ENCODE peak calls at places on chromosomes 6 and 20, in ten cellular contexts. X, Y, C, M, H, P, W, L, A and T are unnamed samples.
A peak's percentile ranks its signal among the peaks of the same experiment; 100 is the strongest.

GRCh38 chr20:48805286-48805685 is 22.5 kb downstream of the PREX1 start:
- DNase-seq in A (no peak), X (no peak), W (no peak), M (no peak), Y (no peak), H (no peak), L (no peak), P (no peak), C (no peak), T (no peak)

GRCh38 chr6:149190228-149190831 is 127.2 kb upstream of the TAB2 start:
- DNase-seq in W (peak; percentile 40), P (peak; percentile 21), M (peak; percentile 52), C (no peak), A (peak; percentile 22), L (peak; percentile 36), X (no peak), H (no peak), Y (no peak), T (peak; percentile 64)

GRCh38 chr20:37189617-37190016 is 10.3 kb upstream of the MROH8 start:
- DNase-seq in L (no peak), P (no peak), A (no peak), W (no peak), Y (no peak), C (no peak), X (no peak), H (no peak), M (no peak), T (no peak)

GRCh38 chr6:29553268-29554057 is 6.1 kb downstream of the UBD start:
- DNase-seq in X (no peak), H (peak; percentile 91), Y (no peak), C (peak; percentile 27), M (peak; percentile 16), W (no peak), P (no peak), L (no peak), A (no peak), T (peak; percentile 29)

GRCh38 chr6:129499871-129500219 is 210.1 kb downstream of the ARHGAP18 start:
- DNase-seq in X (no peak), L (no peak), A (no peak), Y (no peak), P (no peak), M (no peak), W (no peak), C (no peak), H (no peak), T (no peak)

GRCh38 chr6:90251295-90251992 is 45.2 kb downstream of the BACH2 start:
- DNase-seq in L (no peak), W (no peak), Y (no peak), M (no peak), A (no peak), P (no peak), X (no peak), H (no peak), C (no peak), T (no peak)

GRCh38 chr6:101640131-101640530 is 246.6 kb downstream of the GRIK2 start:
- DNase-seq in W (no peak), X (no peak), H (no peak), Y (no peak), C (no peak), M (no peak), L (no peak), A (no peak), P (no peak), T (no peak)

GRCh38 chr6:22041797-22042489 is 254.9 kb downstream of the PRL start:
- DNase-seq in W (peak; percentile 19), M (peak; percentile 71), P (no peak), C (no peak), Y (peak; percentile 15), A (no peak), X (no peak), H (peak; percentile 46), L (no peak), T (no peak)

GRCh38 chr6:128168244-128168643 is 267.4 kb upstream of the THEMIS start:
- DNase-seq in W (no peak), M (no peak), X (no peak), A (no peak), P (no peak), L (no peak), H (no peak), C (no peak), Y (no peak), T (no peak)

GRCh38 chr20:57229490-57229889 is 37.0 kb downstream of the BMP7 start:
- DNase-seq in W (no peak), P (no peak), Y (no peak), A (no peak), X (no peak), L (no peak), H (no peak), C (no peak), M (no peak), T (no peak)

GRCh38 chr6:15246217-15247211 is 645 bp downstream of the JARID2 start:
- DNase-seq in P (peak; percentile 14), A (peak; percentile 14), X (no peak), Y (no peak), M (peak; percentile 44), H (no peak), L (no peak), C (no peak), W (no peak), T (no peak)

GRCh38 chr6:47133230-47134000 is 91.3 kb upstream of the ADGRF1 start:
- DNase-seq in A (no peak), H (no peak), X (no peak), C (no peak), L (no peak), P (no peak), Y (no peak), M (no peak), W (no peak), T (no peak)

GRCh38 chr20:588476-588875 is 21.6 kb downstream of the TCF15 start:
- DNase-seq in L (no peak), P (no peak), M (no peak), H (no peak), A (no peak), C (no peak), X (no peak), Y (no peak), W (no peak), T (no peak)

GRCh38 chr20:25580711-25581110 is 4.6 kb downstream of the NINL start:
- DNase-seq in L (no peak), P (no peak), H (peak; percentile 38), A (no peak), M (peak; percentile 31), C (no peak), X (no peak), W (no peak), Y (no peak), T (no peak)

GRCh38 chr6:134123666-134124208 is 71.3 kb upstream of the SLC2A12 start:
- DNase-seq in P (peak; percentile 21), W (peak; percentile 83), H (peak; percentile 72), M (peak; percentile 71), L (peak; percentile 36), C (no peak), Y (peak; percentile 75), A (peak; percentile 14), X (no peak), T (no peak)

GRCh38 chr20:16587066-16587465 is 13.8 kb upstream of the KIF16B start:
- DNase-seq in C (no peak), P (no peak), W (no peak), M (no peak), X (no peak), A (no peak), Y (no peak), L (no peak), H (no peak), T (no peak)

GRCh38 chr20:37687478-37687805 is 6.4 kb upstream of the CTNNBL1 start:
- DNase-seq in Y (no peak), L (no peak), H (peak; percentile 25), A (no peak), M (no peak), P (no peak), X (no peak), W (no peak), C (no peak), T (no peak)

GRCh38 chr20:1898496-1899168 is 3.4 kb downstream of the SIRPA start:
- DNase-seq in C (no peak), L (no peak), A (no peak), W (no peak), P (no peak), Y (no peak), H (no peak), X (no peak), M (no peak), T (no peak)

GRCh38 chr6:145749632-145750031 is 14.3 kb upstream of the EPM2A start:
- DNase-seq in W (peak; percentile 57), C (no peak), P (no peak), M (peak; percentile 91), L (no peak), H (peak; percentile 85), X (no peak), A (no peak), Y (no peak), T (no peak)

GRCh38 chr20:46013826-46014516 is 5.3 kb downstream of the MMP9 start:
- DNase-seq in A (peak; percentile 59), P (peak; percentile 40), W (peak; percentile 52), H (peak; percentile 67), Y (no peak), X (no peak), M (peak; percentile 34), L (peak; percentile 87), C (peak; percentile 37), T (peak; percentile 82)

GRCh38 chr20:31788578-31788977 is 30.6 kb upstream of the MYLK2 start:
- DNase-seq in C (no peak), A (no peak), H (peak; percentile 82), L (peak; percentile 22), X (no peak), W (peak; percentile 25), Y (no peak), M (peak; percentile 75), P (no peak), T (no peak)

GRCh38 chr20:62675156-62675871 is 33.0 kb downstream of the SLCO4A1 start:
- DNase-seq in L (no peak), Y (no peak), P (no peak), W (no peak), H (peak; percentile 77), C (no peak), A (no peak), X (no peak), M (peak; percentile 54), T (no peak)